ENCODE peak calls at places on chromosome X, in eight cellular contexts. G is fibroblast of lung, Z is PC-3, V is adipocyte, P is type B pancreatic cell, N is foreskin melanocyte, L is HS-27A, K is D721Med. M is an unnamed sample.

GRCh38 chrX:128781506-128781905 is 729.3 kb upstream of the ACTRT1 start:
- DNase-seq in N (no peak), L (no peak), P (no peak), V (no peak), G (no peak), Z (peak), K (no peak), M (no peak)

GRCh38 chrX:40496728-40497127 is 84.0 kb upstream of the ATP6AP2 start:
- DNase-seq in K (no peak), P (no peak), N (no peak), G (peak), V (no peak), Z (no peak), L (no peak), M (peak)

GRCh38 chrX:44698328-44698727 is 145.5 kb upstream of the DUSP21 start:
- DNase-seq in G (no peak), K (no peak), N (no peak), V (no peak), P (no peak), L (no peak), Z (no peak), M (no peak)

GRCh38 chrX:109393859-109394258 is 88.0 kb downstream of the GUCY2F start:
- DNase-seq in N (no peak), L (no peak), P (no peak), K (no peak), Z (peak), V (no peak), G (no peak), M (peak)

GRCh38 chrX:148361641-148362040 is 138.8 kb upstream of the AFF2 start:
- DNase-seq in P (no peak), V (no peak), G (no peak), N (no peak), K (no peak), Z (no peak), L (no peak), M (no peak)

GRCh38 chrX:47234583-47234982 is 1.8 kb downstream of the USP11 start:
- DNase-seq in N (no peak), L (no peak), V (peak), K (no peak), G (peak), P (no peak), Z (no peak), M (peak)

GRCh38 chrX:122076241-122076640 is 1028.8 kb downstream of the GLUD2 start:
- DNase-seq in G (no peak), V (no peak), L (no peak), N (no peak), Z (no peak), K (no peak), P (no peak), M (no peak)

GRCh38 chrX:118964252-118964651 is 10.2 kb upstream of the LONRF3 start:
- DNase-seq in Z (no peak), V (no peak), G (no peak), L (no peak), P (no peak), N (no peak), K (no peak), M (no peak)

GRCh38 chrX:154046262-154046771 is 26.6 kb upstream of the IRAK1 start:
- DNase-seq in P (no peak), Z (no peak), N (peak), G (peak), L (no peak), V (peak), K (no peak), M (peak)

GRCh38 chrX:37921758-37922157 is 74.4 kb upstream of the DYNLT3 start:
- DNase-seq in V (peak), Z (peak), L (no peak), N (peak), P (no peak), K (no peak), G (peak), M (peak)

GRCh38 chrX:15686818-15687685 is 22.4 kb upstream of the CLTRN start:
- DNase-seq in V (peak), L (no peak), K (no peak), P (no peak), G (peak), Z (peak), N (no peak), M (peak)

GRCh38 chrX:93673056-93673868 is at the start of gene NAP1L3:
- DNase-seq in N (peak), V (peak), P (peak), L (no peak), G (peak), Z (peak), K (peak), M (peak)

GRCh38 chrX:27399146-27399456 is 64.0 kb downstream of the PPP4R3C start:
- DNase-seq in P (no peak), L (no peak), V (no peak), N (no peak), K (no peak), G (no peak), Z (no peak), M (no peak)

GRCh38 chrX:104008831-104009230 is 4.7 kb downstream of the H2BW1 start:
- DNase-seq in V (no peak), Z (no peak), N (no peak), P (no peak), L (no peak), G (no peak), K (no peak), M (no peak)

GRCh38 chrX:44705817-44706551 is 137.8 kb upstream of the DUSP21 start:
- DNase-seq in G (no peak), N (no peak), V (no peak), Z (no peak), K (no peak), P (no peak), L (no peak), M (no peak)

GRCh38 chrX:26262121-26262523 is 46.2 kb downstream of the MAGEB5 start:
- DNase-seq in K (no peak), N (no peak), Z (peak), V (no peak), P (no peak), G (peak), L (no peak), M (peak)

GRCh38 chrX:123860506-123860840 is 620 bp downstream of the XIAP start:
- DNase-seq in G (peak), P (no peak), Z (peak), K (no peak), V (no peak), L (no peak), N (peak), M (no peak)

GRCh38 chrX:47523297-47523696 is 37.7 kb upstream of the ARAF start:
- DNase-seq in Z (peak), L (no peak), G (peak), K (peak), V (peak), N (peak), P (peak), M (peak)

GRCh38 chrX:53160297-53160983 is 64.6 kb downstream of the KDM5C start:
- DNase-seq in V (no peak), K (no peak), P (no peak), G (no peak), Z (peak), N (no peak), L (no peak), M (no peak)

GRCh38 chrX:75623535-75623934 is 100.7 kb upstream of the ZDHHC15 start:
- DNase-seq in L (no peak), N (no peak), G (no peak), P (no peak), K (no peak), V (peak), Z (no peak), M (no peak)

GRCh38 chrX:111719426-111720210 is 38.6 kb downstream of the ALG13 start:
- DNase-seq in Z (peak), V (peak), K (no peak), P (no peak), G (peak), L (no peak), N (no peak), M (peak)

GRCh38 chrX:54447461-54447860 is 7.3 kb downstream of the TSR2 start:
- DNase-seq in G (peak), K (no peak), P (no peak), L (no peak), N (no peak), Z (peak), V (no peak), M (peak)

GRCh38 chrX:10022580-10023245 is 55.6 kb downstream of the CLDN34 start:
- DNase-seq in N (no peak), Z (no peak), G (peak), K (no peak), V (no peak), L (no peak), P (no peak), M (peak)